ENCODE peak calls at places on chromosomes 16 and 17, in four cellular contexts. A is HEK293T, N is iPS DF 19.7, T is A673. C is an unnamed sample.

GRCh38 chr17:68019675-68020450 is 15.7 kb upstream of the KPNA2 start:
- DNase-seq in A (peak), N (peak), T (peak), C (peak)

GRCh38 chr17:68310141-68310540 is 18.8 kb downstream of the ARSG start:
- DNase-seq in A (no peak), N (no peak), T (no peak), C (peak)

GRCh38 chr17:43044024-43044423 is 19.0 kb downstream of the RND2 start:
- DNase-seq in A (no peak), N (no peak), T (no peak), C (no peak)

GRCh38 chr17:78133971-78134898 is 3.7 kb downstream of the TMC8 start:
- DNase-seq in A (peak), N (peak), T (peak), C (peak)

GRCh38 chr17:81685108-81685507 is 1.3 kb downstream of the HGS start:
- DNase-seq in A (no peak), N (no peak), T (peak), C (no peak)

GRCh38 chr16:83138976-83139690 is 512.4 kb downstream of the CDH13 start:
- DNase-seq in A (no peak), N (no peak), T (no peak), C (no peak)

GRCh38 chr17:80081596-80081995 is 19.8 kb upstream of the GAA start:
- DNase-seq in A (no peak), N (no peak), T (no peak), C (no peak)

GRCh38 chr17:73516356-73516755 is 127.9 kb downstream of the SDK2 start:
- DNase-seq in A (no peak), N (no peak), T (no peak), C (no peak)

GRCh38 chr17:37726248-37726647 is 18.6 kb downstream of the HNF1B start:
- DNase-seq in A (no peak), N (no peak), T (no peak), C (no peak)

GRCh38 chr16:50166511-50167500 is 13.7 kb downstream of the TENT4B start:
- DNase-seq in A (no peak), N (no peak), T (no peak), C (no peak)

GRCh38 chr17:61334673-61335072 is 65.0 kb upstream of the TBX2 start:
- DNase-seq in A (no peak), N (no peak), T (no peak), C (no peak)

GRCh38 chr16:71344315-71344905 is 14.1 kb upstream of the CALB2 start:
- DNase-seq in A (no peak), N (no peak), T (no peak), C (no peak)

GRCh38 chr16:88468289-88469129 is 15.4 kb downstream of the ZFPM1 start:
- DNase-seq in A (peak), N (peak), T (peak), C (no peak)

GRCh38 chr16:88349903-88350900 is 32.6 kb upstream of the ZNF469 start:
- DNase-seq in A (no peak), N (no peak), T (no peak), C (no peak)

GRCh38 chr17:50114401-50114800 is 15.6 kb downstream of the SAMD14 start:
- DNase-seq in A (no peak), N (no peak), T (no peak), C (no peak)

GRCh38 chr16:56469748-56470147 is 18.4 kb downstream of the OGFOD1 start:
- DNase-seq in A (no peak), N (no peak), T (no peak), C (no peak)

GRCh38 chr17:79070266-79070880 is 4.3 kb upstream of the ENGASE start:
- DNase-seq in A (no peak), N (no peak), T (no peak), C (no peak)

GRCh38 chr17:38565853-38566665 is 39.7 kb downstream of the SRCIN1 start:
- DNase-seq in A (no peak), N (no peak), T (no peak), C (no peak)

GRCh38 chr16:49742428-49743205 is 113.3 kb downstream of the ZNF423 start:
- DNase-seq in A (no peak), N (no peak), T (no peak), C (no peak)

GRCh38 chr17:79338589-79338988 is 264.0 kb downstream of the ENGASE start:
- DNase-seq in A (no peak), N (no peak), T (no peak), C (no peak)

GRCh38 chr17:13160790-13161189 is 143.0 kb upstream of the ELAC2 start:
- DNase-seq in A (no peak), N (no peak), T (no peak), C (no peak)

GRCh38 chr16:73365010-73365409 is 317.1 kb upstream of the ZFHX3 start:
- DNase-seq in A (peak), N (no peak), T (peak), C (no peak)

GRCh38 chr17:45038771-45039634 is 12.4 kb downstream of the DCAKD start:
- DNase-seq in A (no peak), N (no peak), T (no peak), C (no peak)

GRCh38 chr17:2222901-2223616 is 80.5 kb downstream of the SMG6 start:
- DNase-seq in A (no peak), N (no peak), T (peak), C (no peak)

GRCh38 chr17:58308985-58309917 is 19.3 kb downstream of the TSPOAP1 start:
- DNase-seq in A (no peak), N (no peak), T (no peak), C (no peak)

GRCh38 chr17:36755586-36755985 is 154.2 kb downstream of the MRM1 start:
- DNase-seq in A (peak), N (peak), T (peak), C (peak)

GRCh38 chr16:1494129-1494640 is 1.0 kb downstream of the TELO2 start:
- DNase-seq in A (peak), N (no peak), T (peak), C (no peak)

GRCh38 chr16:22648141-22648540 is 137.4 kb downstream of the NPIPB5 start:
- DNase-seq in A (no peak), N (no peak), T (no peak), C (no peak)

GRCh38 chr16:50743575-50744225 is 1.8 kb downstream of the CYLD start:
- DNase-seq in A (no peak), N (no peak), T (no peak), C (no peak)

GRCh38 chr17:55492951-55493350 is 18.3 kb downstream of the SMIM36 start:
- DNase-seq in A (no peak), N (no peak), T (no peak), C (no peak)

GRCh38 chr16:78505544-78506371 is 406.3 kb downstream of the WWOX start:
- DNase-seq in A (no peak), N (no peak), T (no peak), C (no peak)

GRCh38 chr16:80836846-80837245 is 32.4 kb upstream of the CDYL2 start:
- DNase-seq in A (no peak), N (no peak), T (no peak), C (no peak)

C was measured in CD4-positive, alpha-beta T cell.